ENCODE peak calls at places on chromosomes 1 and 21, in eight cellular contexts. C is activated T-cell treated with anti-CD3 and anti-CD28 coated beads, Interleukin-2, amount 50 U/mL, for 72 hours; K is left ventricle myocardium inferior; V is GM04503; Z is aorta; S is GM20000; J is RCC 7860; L is NCI-H2029. O is an unnamed sample.

GRCh38 chr1:168732736-168733135 is 3.7 kb upstream of the DPT start:
- DNase-seq in K (no peak), J (no peak), V (no peak), Z (no peak), S (no peak), C (no peak), L (no peak), O (no peak)

GRCh38 chr1:205497351-205497750 is 7.1 kb upstream of the CDK18 start:
- DNase-seq in L (peak; percentile 50), S (no peak), Z (no peak), J (no peak), C (no peak), V (no peak), K (no peak), O (no peak)

GRCh38 chr1:99599678-99600175 is 46.2 kb upstream of the PALMD start:
- DNase-seq in S (no peak), Z (no peak), K (peak; percentile 33), J (peak; percentile 92), V (peak; percentile 80), L (no peak), C (no peak), O (no peak)

GRCh38 chr21:41952568-41953248 is 1.1 kb downstream of the C2CD2 start:
- DNase-seq in C (no peak), J (no peak), K (no peak), S (peak; percentile 56), Z (no peak), L (no peak), V (no peak), O (no peak)

GRCh38 chr1:159921700-159922498 is 3.4 kb downstream of the TAGLN2 start:
- DNase-seq in V (no peak), Z (peak; percentile 80), C (peak; percentile 61), S (no peak), K (no peak), L (no peak), J (peak; percentile 43), O (peak; percentile 81)

GRCh38 chr1:50879137-50879536 is 80.9 kb downstream of the FAF1 start:
- DNase-seq in L (no peak), S (no peak), V (no peak), K (no peak), Z (no peak), C (no peak), J (no peak), O (no peak)

GRCh38 chr1:205597691-205598314 is 34.0 kb downstream of the ELK4 start:
- DNase-seq in V (no peak), J (no peak), L (no peak), S (no peak), C (no peak), Z (peak; percentile 76), K (peak; percentile 66), O (no peak)

GRCh38 chr1:60596791-60597748 is 485.3 kb upstream of the NFIA start:
- DNase-seq in L (no peak), C (no peak), S (no peak), Z (no peak), K (no peak), J (no peak), V (peak; percentile 1), O (no peak)

GRCh38 chr1:228358039-228358763 is 48.4 kb downstream of the TRIM11 start:
- DNase-seq in K (no peak), V (no peak), C (no peak), J (peak; percentile 15), L (no peak), Z (no peak), S (no peak), O (no peak)

GRCh38 chr21:43287111-43287973 is 118.5 kb downstream of the CRYAA start:
- DNase-seq in V (no peak), K (peak; percentile 9), Z (no peak), S (no peak), L (peak; percentile 99), C (no peak), J (no peak), O (no peak)

GRCh38 chr1:172646653-172647052 is 12.2 kb upstream of the FASLG start:
- DNase-seq in V (no peak), S (no peak), J (no peak), C (no peak), L (no peak), Z (no peak), K (no peak), O (no peak)

GRCh38 chr1:95903060-95903459 is 669.0 kb downstream of the RWDD3 start:
- DNase-seq in Z (no peak), L (no peak), K (no peak), S (no peak), V (no peak), J (no peak), C (no peak), O (no peak)

GRCh38 chr1:15902882-15903281 is 55.4 kb downstream of the SPEN start:
- DNase-seq in J (peak; percentile 41), V (peak; percentile 54), K (no peak), L (no peak), Z (no peak), S (no peak), C (no peak), O (no peak)

GRCh38 chr1:30660241-30660640 is 63.1 kb downstream of the MATN1 start:
- DNase-seq in J (no peak), K (no peak), Z (peak; percentile 70), S (no peak), C (no peak), V (no peak), L (no peak), O (no peak)

GRCh38 chr1:159172599-159173291 is 1.3 kb downstream of the CADM3 start:
- DNase-seq in Z (no peak), J (no peak), L (no peak), C (no peak), K (peak; percentile 33), S (no peak), V (no peak), O (no peak)

GRCh38 chr1:66927528-66927927 is 2.7 kb downstream of the MIER1 start:
- DNase-seq in L (no peak), J (no peak), K (no peak), Z (no peak), V (no peak), S (no peak), C (no peak), O (no peak)

GRCh38 chr1:161021168-161021958 is 411 bp upstream of the F11R start:
- DNase-seq in S (peak; percentile 92), K (peak; percentile 79), Z (peak; percentile 89), J (peak; percentile 76), L (peak; percentile 98), C (peak; percentile 81), V (no peak), O (peak; percentile 79)

GRCh38 chr1:182085726-182086125 is 24.2 kb upstream of the ZNF648 start:
- DNase-seq in C (no peak), S (no peak), V (no peak), L (no peak), K (no peak), Z (no peak), J (no peak), O (no peak)

GRCh38 chr1:236103059-236103458 is 38.2 kb upstream of the NID1 start:
- DNase-seq in V (no peak), C (no peak), Z (peak; percentile 12), L (no peak), J (no peak), S (no peak), K (no peak), O (no peak)

GRCh38 chr1:54300395-54300794 is 100.4 kb downstream of the MRPL37 start:
- DNase-seq in L (no peak), V (no peak), K (no peak), J (no peak), C (no peak), Z (no peak), S (no peak), O (no peak)

GRCh38 chr1:207152792-207153434 is 48.9 kb downstream of the C4BPA start:
- DNase-seq in C (no peak), L (no peak), K (no peak), S (no peak), V (no peak), Z (no peak), J (peak; percentile 62), O (no peak)

GRCh38 chr21:44896561-44897286 is 23.2 kb upstream of the PTTG1IP start:
- DNase-seq in J (no peak), L (no peak), Z (no peak), V (no peak), S (no peak), C (no peak), K (peak; percentile 13), O (no peak)

GRCh38 chr1:195733826-195734225 is 874.4 kb downstream of the KCNT2 start:
- DNase-seq in S (no peak), V (no peak), J (no peak), K (no peak), L (no peak), C (no peak), Z (no peak), O (no peak)

GRCh38 chr21:14491269-14491681 is 54.8 kb downstream of the SAMSN1 start:
- DNase-seq in K (no peak), C (no peak), S (no peak), J (no peak), Z (no peak), L (no peak), V (no peak), O (no peak)